ENCODE peak calls at places on chromosomes 16 and 17, in five cellular contexts. One of them, this sample, is unnamed.

GRCh38 chr16:48963306-48963705 is 318.3 kb downstream of the CBLN1 start:
- DNase-seq in lower leg skin: no peak
- DNase-seq in AG09309: no peak
- DNase-seq in cardiac fibroblast: no peak
- DNase-seq in epithelial cell of esophagus: peak
- DNase-seq in this sample: no peak

GRCh38 chr17:15398291-15398690 is 56.9 kb upstream of the TEKT3 start:
- DNase-seq in lower leg skin: no peak
- DNase-seq in AG09309: no peak
- DNase-seq in cardiac fibroblast: peak
- DNase-seq in epithelial cell of esophagus: no peak
- DNase-seq in this sample: no peak

GRCh38 chr17:59093702-59094231 is 12.9 kb downstream of the TRIM37 start:
- DNase-seq in lower leg skin: no peak
- DNase-seq in AG09309: peak
- DNase-seq in cardiac fibroblast: peak
- DNase-seq in epithelial cell of esophagus: peak
- DNase-seq in this sample: peak

GRCh38 chr17:50101346-50102163 is 6.4 kb downstream of the PDK2 start:
- DNase-seq in lower leg skin: no peak
- DNase-seq in AG09309: no peak
- DNase-seq in cardiac fibroblast: peak
- DNase-seq in epithelial cell of esophagus: no peak
- DNase-seq in this sample: no peak

GRCh38 chr16:69848635-69849545 is 86.8 kb downstream of the WWP2 start:
- DNase-seq in lower leg skin: peak
- DNase-seq in AG09309: peak
- DNase-seq in cardiac fibroblast: peak
- DNase-seq in epithelial cell of esophagus: peak
- DNase-seq in this sample: peak

GRCh38 chr16:11621920-11622651 is 35.4 kb upstream of the LITAF start:
- DNase-seq in lower leg skin: no peak
- DNase-seq in AG09309: no peak
- DNase-seq in cardiac fibroblast: no peak
- DNase-seq in epithelial cell of esophagus: no peak
- DNase-seq in this sample: no peak

GRCh38 chr16:31157136-31157535 is 7.3 kb upstream of the PRSS36 start:
- DNase-seq in lower leg skin: no peak
- DNase-seq in AG09309: no peak
- DNase-seq in cardiac fibroblast: no peak
- DNase-seq in epithelial cell of esophagus: no peak
- DNase-seq in this sample: no peak

GRCh38 chr17:54745239-54745638 is 155.4 kb upstream of the TOM1L1 start:
- DNase-seq in lower leg skin: no peak
- DNase-seq in AG09309: no peak
- DNase-seq in cardiac fibroblast: no peak
- DNase-seq in epithelial cell of esophagus: no peak
- DNase-seq in this sample: no peak

GRCh38 chr16:76583466-76583865 is 306.3 kb downstream of the CNTNAP4 start:
- DNase-seq in lower leg skin: no peak
- DNase-seq in AG09309: no peak
- DNase-seq in cardiac fibroblast: peak
- DNase-seq in epithelial cell of esophagus: peak
- DNase-seq in this sample: no peak

GRCh38 chr16:3573146-3573815 is 3.9 kb downstream of the NLRC3 start:
- DNase-seq in lower leg skin: no peak
- DNase-seq in AG09309: no peak
- DNase-seq in cardiac fibroblast: no peak
- DNase-seq in epithelial cell of esophagus: no peak
- DNase-seq in this sample: no peak

GRCh38 chr16:30085820-30086219 is 5.9 kb downstream of the TBX6 start:
- DNase-seq in lower leg skin: no peak
- DNase-seq in AG09309: no peak
- DNase-seq in cardiac fibroblast: no peak
- DNase-seq in epithelial cell of esophagus: no peak
- DNase-seq in this sample: no peak

GRCh38 chr17:32335647-32336046 is 6.3 kb downstream of the C17orf75 start:
- DNase-seq in lower leg skin: peak
- DNase-seq in AG09309: peak
- DNase-seq in cardiac fibroblast: no peak
- DNase-seq in epithelial cell of esophagus: peak
- DNase-seq in this sample: no peak

GRCh38 chr16:57475711-57476339 is 10.5 kb downstream of the DOK4 start:
- DNase-seq in lower leg skin: peak
- DNase-seq in AG09309: no peak
- DNase-seq in cardiac fibroblast: peak
- DNase-seq in epithelial cell of esophagus: peak
- DNase-seq in this sample: no peak

GRCh38 chr17:1197379-1197778 is 17.6 kb upstream of the ABR start:
- DNase-seq in lower leg skin: peak
- DNase-seq in AG09309: peak
- DNase-seq in cardiac fibroblast: peak
- DNase-seq in epithelial cell of esophagus: no peak
- DNase-seq in this sample: no peak

GRCh38 chr17:14157822-14158221 is 78.8 kb downstream of the CDRT15 start:
- DNase-seq in lower leg skin: no peak
- DNase-seq in AG09309: no peak
- DNase-seq in cardiac fibroblast: no peak
- DNase-seq in epithelial cell of esophagus: no peak
- DNase-seq in this sample: no peak

GRCh38 chr17:6163632-6164319 is 93.6 kb downstream of the WSCD1 start:
- DNase-seq in lower leg skin: peak
- DNase-seq in AG09309: no peak
- DNase-seq in cardiac fibroblast: no peak
- DNase-seq in epithelial cell of esophagus: peak
- DNase-seq in this sample: no peak

GRCh38 chr17:48502901-48503300 is 27.9 kb downstream of the HOXB1 start:
- DNase-seq in lower leg skin: no peak
- DNase-seq in AG09309: no peak
- DNase-seq in cardiac fibroblast: no peak
- DNase-seq in epithelial cell of esophagus: no peak
- DNase-seq in this sample: no peak

GRCh38 chr16:4984174-4985000 is 26.3 kb downstream of the SEC14L5 start:
- DNase-seq in lower leg skin: no peak
- DNase-seq in AG09309: no peak
- DNase-seq in cardiac fibroblast: no peak
- DNase-seq in epithelial cell of esophagus: no peak
- DNase-seq in this sample: no peak

GRCh38 chr16:54093281-54093680 is 193.3 kb downstream of the IRX3 start:
- DNase-seq in lower leg skin: no peak
- DNase-seq in AG09309: no peak
- DNase-seq in cardiac fibroblast: no peak
- DNase-seq in epithelial cell of esophagus: no peak
- DNase-seq in this sample: no peak

GRCh38 chr16:48008011-48008410 is 147.8 kb downstream of the ABCC12 start:
- DNase-seq in lower leg skin: peak
- DNase-seq in AG09309: no peak
- DNase-seq in cardiac fibroblast: no peak
- DNase-seq in epithelial cell of esophagus: no peak
- DNase-seq in this sample: no peak

GRCh38 chr17:78252111-78252634 is 20.7 kb downstream of the TMEM235 start:
- DNase-seq in lower leg skin: no peak
- DNase-seq in AG09309: no peak
- DNase-seq in cardiac fibroblast: no peak
- DNase-seq in epithelial cell of esophagus: no peak
- DNase-seq in this sample: no peak

GRCh38 chr16:46629331-46629843 is 8.2 kb upstream of the SHCBP1 start:
- DNase-seq in lower leg skin: no peak
- DNase-seq in AG09309: peak
- DNase-seq in cardiac fibroblast: peak
- DNase-seq in epithelial cell of esophagus: peak
- DNase-seq in this sample: peak

GRCh38 chr17:44558349-44559287 is 1.3 kb downstream of the FZD2 start:
- DNase-seq in lower leg skin: no peak
- DNase-seq in AG09309: no peak
- DNase-seq in cardiac fibroblast: no peak
- DNase-seq in epithelial cell of esophagus: no peak
- DNase-seq in this sample: no peak

GRCh38 chr17:29131814-29132682 is 48.1 kb downstream of the MYO18A start:
- DNase-seq in lower leg skin: no peak
- DNase-seq in AG09309: peak
- DNase-seq in cardiac fibroblast: peak
- DNase-seq in epithelial cell of esophagus: no peak
- DNase-seq in this sample: peak

GRCh38 chr16:19084139-19084538 is 16.7 kb downstream of the COQ7 start:
- DNase-seq in lower leg skin: peak
- DNase-seq in AG09309: no peak
- DNase-seq in cardiac fibroblast: no peak
- DNase-seq in epithelial cell of esophagus: no peak
- DNase-seq in this sample: no peak

GRCh38 chr16:30740364-30741251 is 7.6 kb upstream of the PHKG2 start:
- DNase-seq in lower leg skin: peak
- DNase-seq in AG09309: peak
- DNase-seq in cardiac fibroblast: peak
- DNase-seq in epithelial cell of esophagus: peak
- DNase-seq in this sample: peak

GRCh38 chr16:83438326-83438725 is 369.5 kb upstream of the HSBP1 start:
- DNase-seq in lower leg skin: no peak
- DNase-seq in AG09309: no peak
- DNase-seq in cardiac fibroblast: no peak
- DNase-seq in epithelial cell of esophagus: no peak
- DNase-seq in this sample: no peak

GRCh38 chr17:34171245-34171818 is 83.8 kb upstream of the CCL2 start:
- DNase-seq in lower leg skin: peak
- DNase-seq in AG09309: peak
- DNase-seq in cardiac fibroblast: peak
- DNase-seq in epithelial cell of esophagus: peak
- DNase-seq in this sample: peak

GRCh38 chr17:41254861-41255260 is 323 bp upstream of the KRTAP9-9 start:
- DNase-seq in lower leg skin: no peak
- DNase-seq in AG09309: no peak
- DNase-seq in cardiac fibroblast: no peak
- DNase-seq in epithelial cell of esophagus: no peak
- DNase-seq in this sample: no peak

DNA sequence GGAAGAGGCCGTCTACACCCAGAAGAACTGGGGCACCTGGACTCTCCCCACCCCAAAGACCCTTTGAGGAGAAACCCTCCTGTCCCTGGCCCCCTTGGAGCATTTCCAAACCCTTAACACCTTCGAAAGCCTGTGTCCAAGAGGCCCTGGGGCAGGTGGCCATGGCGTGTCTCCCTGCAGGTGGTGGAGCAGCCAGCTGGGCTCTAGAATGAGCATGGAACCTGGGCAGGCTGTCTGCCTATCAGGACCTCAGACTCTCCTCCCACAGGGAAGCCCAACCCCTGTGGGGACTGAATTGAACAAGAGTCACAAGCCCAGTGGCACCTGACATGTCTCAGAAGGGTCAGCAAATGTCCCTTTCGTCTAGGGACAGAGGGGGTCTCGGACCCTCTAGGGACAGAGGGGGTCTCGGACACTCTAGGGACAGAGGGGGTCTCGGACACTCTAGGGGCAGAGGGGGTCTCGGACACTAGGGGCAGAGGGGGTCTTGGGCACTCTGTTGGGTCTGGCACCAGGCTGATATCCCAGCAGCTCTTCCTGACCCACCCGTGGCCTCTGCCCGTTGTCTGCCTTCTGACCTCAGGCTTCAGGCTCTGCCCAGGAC is 8.4 kb downstream of the CBX4 start:
- DNase-seq in lower leg skin: no peak
- DNase-seq in AG09309: no peak
- DNase-seq in cardiac fibroblast: no peak
- DNase-seq in epithelial cell of esophagus: no peak
- DNase-seq in this sample: no peak
- TF ChIP-seq CTCF in lower leg skin: no peak
- TF ChIP-seq CTCF in AG09309: no peak
- TF ChIP-seq CTCF in cardiac fibroblast: no peak
- TF ChIP-seq CTCF in epithelial cell of esophagus: no peak
- TF ChIP-seq CTCF in this sample: no peak

GRCh38 chr17:65941500-65941899 is 250.4 kb downstream of the CEP112 start:
- DNase-seq in lower leg skin: no peak
- DNase-seq in AG09309: no peak
- DNase-seq in cardiac fibroblast: no peak
- DNase-seq in epithelial cell of esophagus: no peak
- DNase-seq in this sample: no peak
- TF ChIP-seq CTCF in lower leg skin: no peak
- TF ChIP-seq CTCF in AG09309: no peak
- TF ChIP-seq CTCF in cardiac fibroblast: peak
- TF ChIP-seq CTCF in epithelial cell of esophagus: no peak
- TF ChIP-seq CTCF in this sample: no peak

GRCh38 chr17:74921045-74921681 is 1.9 kb downstream of the USH1G start:
- DNase-seq in lower leg skin: no peak
- DNase-seq in AG09309: no peak
- DNase-seq in cardiac fibroblast: no peak
- DNase-seq in epithelial cell of esophagus: peak
- DNase-seq in this sample: no peak

GRCh38 chr17:74920679-74921044 is 2.4 kb downstream of the USH1G start:
- DNase-seq in lower leg skin: no peak
- DNase-seq in AG09309: no peak
- DNase-seq in cardiac fibroblast: no peak
- DNase-seq in epithelial cell of esophagus: no peak
- DNase-seq in this sample: no peak

GRCh38 chr17:74920306-74920620 is 2.8 kb downstream of the USH1G start:
- DNase-seq in lower leg skin: no peak
- DNase-seq in AG09309: no peak
- DNase-seq in cardiac fibroblast: no peak
- DNase-seq in epithelial cell of esophagus: no peak
- DNase-seq in this sample: no peak

GRCh38 chr17:74918906-74919305 is 4.1 kb downstream of the USH1G start:
- DNase-seq in lower leg skin: no peak
- DNase-seq in AG09309: no peak
- DNase-seq in cardiac fibroblast: no peak
- DNase-seq in epithelial cell of esophagus: no peak
- DNase-seq in this sample: no peak

GRCh38 chr17:74919440-74920305 is 3.4 kb downstream of the USH1G start:
- DNase-seq in lower leg skin: no peak
- DNase-seq in AG09309: no peak
- DNase-seq in cardiac fibroblast: peak
- DNase-seq in epithelial cell of esophagus: no peak
- DNase-seq in this sample: no peak
- TF ChIP-seq CTCF in lower leg skin: no peak
- TF ChIP-seq CTCF in AG09309: no peak
- TF ChIP-seq CTCF in cardiac fibroblast: peak
- TF ChIP-seq CTCF in epithelial cell of esophagus: no peak
- TF ChIP-seq CTCF in this sample: no peak

GRCh38 chr16:88826070-88826840 is 14.5 kb upstream of the APRT start:
- DNase-seq in lower leg skin: no peak
- DNase-seq in AG09309: no peak
- DNase-seq in cardiac fibroblast: no peak
- DNase-seq in epithelial cell of esophagus: peak
- DNase-seq in this sample: no peak
- TF ChIP-seq CTCF in lower leg skin: no peak
- TF ChIP-seq CTCF in AG09309: no peak
- TF ChIP-seq CTCF in cardiac fibroblast: no peak
- TF ChIP-seq CTCF in epithelial cell of esophagus: no peak
- TF ChIP-seq CTCF in this sample: no peak

This sample was measured in AG09319.